ENCODE peak calls at places on chromosomes 4 and X, in ten cellular contexts. I is heart right ventricle, M is lung, B is GM23338, C is lower lobe of right lung, D is A549, X is H1, P is tibial nerve, Y is body of pancreas, O is upper lobe of right lung. R is an unnamed sample.

GRCh38 chr4:185016946-185017797 is 1.1 kb upstream of the HELT start:
- DNase-seq in I (no peak), M (no peak), B (peak), C (no peak), D (no peak), X (no peak), P (no peak), Y (no peak), O (no peak), R (no peak)

GRCh38 chrX:8906299-8906698 is 105.1 kb upstream of the FAM9A start:
- DNase-seq in I (no peak), M (no peak), B (no peak), C (no peak), D (no peak), X (no peak), P (no peak), Y (no peak), O (no peak), R (no peak)

GRCh38 chrX:30659421-30659820 is 6.2 kb downstream of the GK start:
- DNase-seq in I (no peak), M (no peak), B (no peak), C (no peak), D (peak), X (no peak), P (no peak), Y (no peak), O (no peak), R (no peak)

GRCh38 chr4:16731776-16732380 is 166.6 kb downstream of the LDB2 start:
- DNase-seq in I (no peak), M (no peak), B (peak), C (no peak), D (no peak), X (no peak), P (no peak), Y (no peak), O (no peak), R (no peak)

GRCh38 chr4:7121174-7121573 is 53.3 kb upstream of the GRPEL1 start:
- DNase-seq in I (no peak), M (no peak), B (no peak), C (peak), D (no peak), X (no peak), P (no peak), Y (no peak), O (no peak), R (no peak)

GRCh38 chr4:153142700-153143438 is 61.4 kb upstream of the TRIM2 start:
- DNase-seq in I (peak), M (peak), B (peak), C (peak), D (peak), X (peak), P (peak), Y (peak), O (peak), R (peak)

GRCh38 chrX:148049441-148049840 is 68.3 kb downstream of the FMR1NB start:
- DNase-seq in I (no peak), M (no peak), B (peak), C (no peak), D (peak), X (no peak), P (no peak), Y (no peak), O (no peak), R (no peak)

GRCh38 chr4:72302981-72303704 is 265.9 kb downstream of the ADAMTS3 start:
- DNase-seq in I (no peak), M (peak), B (peak), C (no peak), D (peak), X (peak), P (peak), Y (peak), O (no peak), R (no peak)

GRCh38 chr4:165301833-165302232 is 25.6 kb upstream of the MSMO1 start:
- DNase-seq in I (no peak), M (no peak), B (no peak), C (no peak), D (no peak), X (no peak), P (no peak), Y (no peak), O (no peak), R (no peak)

GRCh38 chrX:41090568-41091238 is 5.5 kb downstream of the USP9X start:
- DNase-seq in I (no peak), M (no peak), B (no peak), C (no peak), D (no peak), X (no peak), P (no peak), Y (no peak), O (no peak), R (no peak)

GRCh38 chr4:109015413-109015810 is 252.6 kb upstream of the ETNPPL start:
- DNase-seq in I (no peak), M (no peak), B (no peak), C (no peak), D (no peak), X (no peak), P (no peak), Y (no peak), O (no peak), R (no peak)

GRCh38 chr4:184942447-184943425 is 75.6 kb upstream of the HELT start:
- DNase-seq in I (no peak), M (no peak), B (no peak), C (no peak), D (no peak), X (peak), P (no peak), Y (no peak), O (no peak), R (no peak)

GRCh38 chrX:111837226-111837625 is 38.8 kb upstream of the TRPC5OS start:
- DNase-seq in I (no peak), M (no peak), B (no peak), C (no peak), D (no peak), X (no peak), P (no peak), Y (no peak), O (no peak), R (no peak)

GRCh38 chr4:68342139-68342538 is 7.8 kb downstream of the YTHDC1 start:
- DNase-seq in I (peak), M (no peak), B (peak), C (peak), D (peak), X (no peak), P (no peak), Y (peak), O (no peak), R (no peak)

GRCh38 chr4:86935833-86936721 is 1.3 kb downstream of the AFF1 start:
- DNase-seq in I (peak), M (peak), B (peak), C (peak), D (peak), X (peak), P (peak), Y (peak), O (peak), R (peak)

GRCh38 chr4:37892641-37893040 is 1.8 kb downstream of the TBC1D1 start:
- DNase-seq in I (no peak), M (no peak), B (no peak), C (peak), D (no peak), X (no peak), P (no peak), Y (no peak), O (no peak), R (no peak)

GRCh38 chr4:142265536-142265935 is 580.6 kb downstream of the INPP4B start:
- DNase-seq in I (peak), M (no peak), B (no peak), C (no peak), D (peak), X (no peak), P (no peak), Y (peak), O (no peak), R (no peak)

GRCh38 chrX:54178100-54178940 is 4.7 kb downstream of the FAM120C start:
- DNase-seq in I (no peak), M (no peak), B (no peak), C (no peak), D (peak), X (no peak), P (no peak), Y (no peak), O (no peak), R (no peak)

GRCh38 chr4:121822047-121822446 is 1.6 kb downstream of the CCNA2 start:
- DNase-seq in I (no peak), M (no peak), B (no peak), C (no peak), D (no peak), X (no peak), P (no peak), Y (no peak), O (no peak), R (no peak)
- H3K4me3 ChIP-seq in I (no peak), M (no peak), B (peak), C (no peak), D (peak), X (peak), P (no peak), Y (no peak), O (no peak), R (no peak)

DNA sequence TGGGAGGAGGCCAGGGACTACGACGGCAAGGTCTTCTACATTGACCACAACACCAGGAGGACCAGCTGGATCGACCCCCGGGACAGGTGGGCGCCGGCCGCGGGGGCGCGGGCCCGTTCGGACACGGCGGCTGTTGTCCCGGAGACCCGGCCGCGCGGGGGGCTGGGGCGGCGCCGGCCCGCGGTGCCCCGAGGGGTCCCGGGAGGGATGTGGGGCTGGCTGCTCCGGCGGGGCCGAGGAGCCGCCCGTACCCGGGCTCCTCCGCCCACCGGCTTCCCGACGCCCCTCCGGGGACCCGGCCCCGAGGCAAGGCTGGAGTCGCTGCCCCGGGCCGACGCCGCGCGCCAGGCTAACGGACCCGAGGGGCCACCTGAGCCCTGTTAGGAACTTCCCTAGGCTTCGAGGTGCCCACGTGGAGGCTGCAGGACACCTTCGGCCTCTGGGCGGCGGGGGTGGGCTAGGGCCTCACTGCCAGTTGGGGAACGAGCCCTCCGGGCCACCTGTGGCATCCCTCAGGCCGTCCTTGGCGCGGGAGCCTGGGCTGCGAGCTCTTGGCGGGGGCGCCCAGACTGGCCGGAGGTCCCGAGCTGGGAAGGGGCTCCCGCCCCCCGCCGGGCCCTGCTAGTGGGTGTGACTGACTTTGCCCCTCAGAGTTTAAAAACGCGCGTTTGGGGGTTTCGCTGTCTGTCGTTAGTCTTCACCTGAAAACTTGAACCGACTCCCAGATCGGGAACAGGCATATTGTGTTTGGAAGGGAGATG is 660 bp downstream of the WWC2 start:
- DNase-seq in I (peak), M (peak), B (peak), C (peak), D (peak), X (peak), P (no peak), Y (peak), O (peak), R (peak)
- TF ChIP-seq CTCF in I (no peak), M (no peak), B (peak), C (peak), D (no peak), X (peak), P (no peak), Y (peak), O (peak), R (no peak)

GRCh38 chrX:19616959-19617358 is 101.7 kb upstream of the MAP3K15 start:
- DNase-seq in I (no peak), M (no peak), B (no peak), C (no peak), D (no peak), X (no peak), P (no peak), Y (no peak), O (no peak), R (no peak)

GRCh38 chrX:19616016-19616415 is 100.7 kb upstream of the MAP3K15 start:
- DNase-seq in I (no peak), M (no peak), B (no peak), C (no peak), D (no peak), X (no peak), P (no peak), Y (no peak), O (no peak), R (no peak)

GRCh38 chrX:19609541-19609940 is 94.2 kb upstream of the MAP3K15 start:
- DNase-seq in I (no peak), M (no peak), B (no peak), C (no peak), D (no peak), X (no peak), P (no peak), Y (no peak), O (no peak), R (no peak)

GRCh38 chrX:19613645-19614323 is 98.5 kb upstream of the MAP3K15 start:
- DNase-seq in I (no peak), M (peak), B (no peak), C (peak), D (no peak), X (no peak), P (no peak), Y (peak), O (peak), R (no peak)

DNA sequence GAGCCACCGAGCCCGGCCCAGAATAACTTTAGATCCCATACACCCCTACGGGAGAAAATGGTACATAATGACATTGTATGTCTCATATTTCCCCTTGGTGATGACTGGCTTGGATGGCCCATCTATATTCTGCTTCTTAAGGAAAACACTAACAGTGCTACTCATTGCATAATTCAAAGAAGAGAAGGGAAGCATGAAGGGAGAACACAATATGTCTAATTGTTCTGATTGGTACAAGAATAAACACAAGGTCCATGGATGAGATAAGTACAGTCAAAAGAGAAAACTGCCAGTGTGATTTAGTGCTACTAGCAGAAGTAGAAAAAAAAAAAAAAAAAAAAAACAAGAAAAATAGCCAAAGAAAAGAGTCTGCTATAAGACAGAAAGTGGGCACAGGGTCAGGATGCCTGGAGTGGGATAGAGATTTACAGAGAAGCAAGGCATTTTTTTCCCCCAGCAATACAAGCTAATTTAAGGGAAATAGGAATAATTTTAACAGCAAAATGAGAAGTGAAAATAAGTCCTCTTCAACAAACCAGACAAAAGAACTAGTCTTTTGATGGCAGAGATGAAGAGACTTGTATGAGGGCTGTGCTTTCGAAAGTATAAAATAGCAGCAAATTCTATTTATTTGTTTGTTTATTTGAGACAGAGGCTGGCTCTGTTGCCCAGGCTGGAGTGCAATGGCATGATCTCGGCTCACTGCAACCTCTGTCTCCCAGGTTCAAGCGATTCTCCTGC is 96.5 kb upstream of the MAP3K15 start:
- DNase-seq in I (no peak), M (no peak), B (no peak), C (no peak), D (no peak), X (no peak), P (no peak), Y (no peak), O (no peak), R (no peak)
- H3K27ac ChIP-seq in I (no peak), M (no peak), B (no peak), C (no peak), D (no peak), X (no peak), P (no peak), Y (no peak), O (no peak), R (no peak)

GRCh38 chr4:105149771-105150170 is 3.1 kb downstream of the TET2 start:
- DNase-seq in I (no peak), M (no peak), B (no peak), C (no peak), D (no peak), X (no peak), P (no peak), Y (peak), O (no peak), R (no peak)
- H3K4me3 ChIP-seq in I (no peak), M (no peak), B (no peak), C (peak), D (no peak), X (no peak), P (no peak), Y (no peak), O (peak), R (no peak)

GRCh38 chrX:114717921-114718320 is 134.0 kb downstream of the HTR2C start:
- DNase-seq in I (no peak), M (no peak), B (peak), C (no peak), D (no peak), X (peak), P (no peak), Y (no peak), O (no peak), R (no peak)
- TF ChIP-seq CTCF in I (no peak), M (no peak), B (peak), C (no peak), D (peak), X (peak), P (no peak), Y (no peak), O (no peak), R (no peak)

DNA sequence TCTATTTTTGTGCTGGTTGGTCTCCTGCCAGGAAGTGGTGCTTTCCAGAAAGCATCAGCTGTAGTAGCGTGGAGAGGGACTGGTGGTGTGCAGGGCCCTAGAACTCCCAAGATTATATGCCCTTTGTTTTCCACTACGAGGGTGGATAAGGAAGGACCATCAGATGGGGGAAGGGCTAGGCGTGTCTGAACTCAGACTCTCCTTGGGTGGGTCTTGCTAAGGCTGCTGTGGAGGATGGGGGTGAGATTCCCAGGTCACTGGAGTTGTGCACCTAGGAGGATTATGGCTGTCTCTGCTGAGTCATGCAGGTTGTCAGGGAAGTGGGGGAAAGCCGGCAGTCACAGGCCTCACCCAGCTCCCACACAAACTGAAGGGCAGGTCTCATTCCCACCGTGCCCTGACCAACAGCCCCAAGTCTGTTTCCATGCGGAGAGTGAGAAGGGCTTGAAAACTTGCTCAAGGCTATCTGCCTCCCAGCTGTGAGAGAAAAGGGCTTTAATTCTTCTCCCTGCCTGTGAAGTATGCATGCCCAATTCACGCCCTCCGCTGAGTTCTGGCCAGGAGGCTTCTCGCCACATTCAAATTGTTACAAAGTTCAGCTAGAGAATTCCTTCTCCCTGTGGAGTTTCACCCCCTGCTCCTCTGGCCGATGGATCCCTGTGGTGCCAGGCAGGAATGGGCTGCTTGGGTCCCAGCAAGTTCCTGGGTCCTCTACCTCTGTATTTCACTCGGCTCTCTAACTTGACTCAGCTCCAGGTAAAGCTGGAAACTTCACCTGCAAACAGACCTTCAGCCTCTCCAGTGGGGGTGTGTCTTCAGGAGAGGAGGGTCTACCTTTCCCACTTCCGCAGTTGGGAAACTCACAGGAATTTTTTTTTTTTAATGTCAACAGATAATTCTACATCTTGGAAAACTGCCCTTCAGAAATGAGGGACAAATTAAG is 7.7 kb upstream of the CSTF2 start:
- DNase-seq in I (no peak), M (no peak), B (peak), C (no peak), D (no peak), X (no peak), P (no peak), Y (no peak), O (no peak), R (no peak)
- H3K27ac ChIP-seq in I (no peak), M (no peak), B (no peak), C (no peak), D (no peak), X (no peak), P (no peak), Y (no peak), O (no peak), R (no peak)

R was measured in ovary.